ENCODE peak calls at places on chromosomes 4 and X, in four cellular contexts. T, S, O and H are unnamed samples.

GRCh38 chrX:43349363-43349762 is 306.7 kb upstream of the MAOA start:
- DNase-seq in T (no peak), S (peak; percentile 4), O (peak; percentile 51), H (no peak)

GRCh38 chr4:28075557-28075956 is 1214.9 kb downstream of the STIM2 start:
- DNase-seq in T (no peak), O (no peak), S (no peak), H (no peak)

GRCh38 chrX:78106651-78106986 is 2.6 kb downstream of the PGK1 start:
- DNase-seq in S (no peak), O (no peak), T (no peak), H (no peak)

GRCh38 chr4:25872851-25873631 is 10.3 kb upstream of the SEL1L3 start:
- DNase-seq in O (no peak), T (no peak), S (no peak), H (no peak)

GRCh38 chr4:164613761-164614277 is 140.1 kb upstream of the SMIM31 start:
- DNase-seq in O (no peak), S (no peak), T (peak; percentile 46), H (no peak)

GRCh38 chr4:2940267-2941137 is 22.7 kb downstream of the NOP14 start:
- DNase-seq in T (no peak), O (no peak), S (no peak), H (no peak)

GRCh38 chr4:1009647-1010521 is 1.5 kb upstream of the FGFRL1 start:
- DNase-seq in S (peak; percentile 54), O (peak; percentile 79), T (peak; percentile 23), H (no peak)

GRCh38 chr4:80005863-80006262 is 67.2 kb downstream of the ANTXR2 start:
- DNase-seq in T (peak; percentile 55), O (no peak), S (no peak), H (no peak)

GRCh38 chrX:9765737-9766098 is at the start of gene GPR143:
- DNase-seq in S (no peak), T (no peak), O (no peak), H (no peak)

GRCh38 chr4:81215219-81215892 is at the start of gene PRKG2:
- DNase-seq in O (no peak), T (peak; percentile 6), S (no peak), H (peak; percentile 50)

GRCh38 chr4:5718411-5718810 is 7.4 kb downstream of the EVC start:
- DNase-seq in S (no peak), T (no peak), O (no peak), H (no peak)

GRCh38 chrX:40327085-40327484 is 229.3 kb upstream of the BCOR start:
- DNase-seq in S (no peak), T (no peak), O (no peak), H (no peak)

GRCh38 chrX:135951291-135951690 is 22.5 kb downstream of the MMGT1 start:
- DNase-seq in O (no peak), T (no peak), S (no peak), H (no peak)

GRCh38 chrX:39460491-39460890 is 637.3 kb downstream of the BCOR start:
- DNase-seq in O (no peak), S (no peak), T (no peak), H (no peak)

GRCh38 chrX:134010690-134011089 is 25.3 kb upstream of the GPC3 start:
- DNase-seq in S (no peak), T (peak; percentile 24), O (no peak), H (no peak)

GRCh38 chrX:149314031-149314430 is 191.1 kb downstream of the IDS start:
- DNase-seq in O (no peak), S (no peak), T (peak; percentile 33), H (no peak)

GRCh38 chrX:128769511-128769910 is 717.3 kb upstream of the ACTRT1 start:
- DNase-seq in T (no peak), S (no peak), O (no peak), H (no peak)

GRCh38 chrX:128518508-128518907 is 466.3 kb upstream of the ACTRT1 start:
- DNase-seq in T (no peak), O (no peak), S (no peak), H (no peak)

GRCh38 chr4:161182913-161183312 is 980.9 kb downstream of the FSTL5 start:
- DNase-seq in O (no peak), S (no peak), T (no peak), H (no peak)

GRCh38 chrX:45850197-45850774 is 649.6 kb upstream of the DIPK2B start:
- DNase-seq in S (no peak), O (no peak), T (peak; percentile 35), H (no peak)

GRCh38 chrX:23331701-23332100 is 2.9 kb upstream of the PTCHD1 start:
- DNase-seq in T (no peak), S (no peak), O (no peak), H (no peak)

GRCh38 chr4:163395758-163396157 is 52.1 kb downstream of the NPY5R start:
- DNase-seq in O (no peak), T (no peak), S (no peak), H (no peak)

GRCh38 chrX:3046253-3046909 is 5.1 kb downstream of the ARSF start:
- DNase-seq in S (no peak), O (no peak), T (no peak), H (no peak)

GRCh38 chrX:139881572-139881971 is 51.3 kb downstream of the ATP11C start:
- DNase-seq in T (peak; percentile 71), O (no peak), S (no peak), H (no peak)

GRCh38 chrX:143853488-143853887 is 30.4 kb upstream of the UBE2NL start:
- DNase-seq in O (no peak), S (no peak), T (peak; percentile 15), H (no peak)

GRCh38 chr4:17241835-17242234 is 270.1 kb downstream of the QDPR start:
- DNase-seq in S (no peak), T (no peak), O (no peak), H (no peak)

GRCh38 chrX:108072746-108073145 is 18.6 kb downstream of the PSMD10 start:
- DNase-seq in S (no peak), O (no peak), T (peak; percentile 86), H (no peak)

GRCh38 chrX:42420431-42420830 is 357.5 kb downstream of the PPP1R2C start:
- DNase-seq in S (no peak), T (no peak), O (no peak), H (no peak)

GRCh38 chrX:69125094-69125493 is 40.2 kb downstream of the PJA1 start:
- DNase-seq in S (no peak), T (no peak), O (no peak), H (no peak)

GRCh38 chrX:106802388-106803275 is at the start of gene TBC1D8B:
- DNase-seq in S (peak; percentile 71), T (peak; percentile 92), O (peak; percentile 83), H (peak; percentile 30)

GRCh38 chrX:45714864-45715263 is 514.2 kb upstream of the DIPK2B start:
- DNase-seq in T (peak; percentile 81), S (no peak), O (no peak), H (no peak)

GRCh38 chrX:15299945-15300851 is 15.2 kb downstream of the ASB11 start:
- DNase-seq in T (peak; percentile 2), O (no peak), S (no peak), H (no peak)

GRCh38 chr4:25654971-25655963 is at the start of gene SLC34A2:
- DNase-seq in T (no peak), S (no peak), O (peak; percentile 33), H (no peak)

GRCh38 chr4:100290585-100290984 is 100.3 kb upstream of the DDIT4L start:
- DNase-seq in S (no peak), O (no peak), T (peak; percentile 50), H (no peak)

GRCh38 chr4:83504974-83505373 is 20.1 kb upstream of the ABRAXAS1 start:
- DNase-seq in T (no peak), O (no peak), S (no peak), H (no peak)

GRCh38 chr4:83504544-83504943 is 19.6 kb upstream of the ABRAXAS1 start:
- DNase-seq in S (no peak), T (no peak), O (no peak), H (no peak)

GRCh38 chr4:83516042-83516772 is 19.7 kb upstream of the GPAT3 start:
- DNase-seq in S (no peak), O (no peak), T (peak; percentile 91), H (no peak)

DNA sequence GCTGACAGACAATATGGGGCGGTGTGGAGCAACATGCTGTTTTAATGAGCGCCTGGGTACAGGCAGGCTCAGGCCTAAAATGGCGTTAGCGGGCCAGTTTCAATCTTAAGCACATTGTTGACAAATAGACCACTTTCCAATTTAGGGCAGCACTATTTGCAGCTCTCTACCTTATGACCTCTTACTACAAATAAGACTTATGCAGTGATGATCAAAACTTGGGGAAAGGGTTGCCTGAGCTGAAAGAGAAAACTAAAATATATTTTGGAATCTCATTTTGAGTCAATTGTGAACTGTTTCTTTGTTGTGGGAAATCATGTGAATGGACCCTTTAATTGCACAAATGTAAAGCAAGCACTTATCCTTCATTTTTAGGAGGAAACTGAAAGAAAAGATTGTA is 25.5 kb upstream of the GPAT3 start:
- DNase-seq in O (no peak), T (no peak), S (no peak), H (no peak)
- H3K27ac ChIP-seq in O (no peak overlapping the region), T (no peak overlapping the region), S (no peak overlapping the region), H (no peak overlapping the region)

GRCh38 chrX:46959101-46959500 is 46.9 kb downstream of the JADE3 start:
- DNase-seq in T (no peak), S (no peak), O (no peak), H (no peak)

GRCh38 chrX:46954716-46955115 is 42.5 kb downstream of the JADE3 start:
- DNase-seq in S (no peak), O (no peak), T (no peak), H (no peak)

GRCh38 chrX:46953137-46953527 is 40.9 kb downstream of the JADE3 start:
- DNase-seq in O (no peak), T (no peak), S (no peak), H (no peak)

GRCh38 chrX:46957299-46957698 is 45.1 kb downstream of the JADE3 start:
- DNase-seq in T (no peak), S (peak; percentile 10), O (no peak), H (no peak)

GRCh38 chrX:46953597-46953996 is 41.4 kb downstream of the JADE3 start:
- DNase-seq in T (no peak), O (no peak), S (no peak), H (no peak)
- H3K27ac ChIP-seq in T (no peak overlapping the region), O (no peak overlapping the region), S (no peak overlapping the region), H (no peak overlapping the region)

DNA sequence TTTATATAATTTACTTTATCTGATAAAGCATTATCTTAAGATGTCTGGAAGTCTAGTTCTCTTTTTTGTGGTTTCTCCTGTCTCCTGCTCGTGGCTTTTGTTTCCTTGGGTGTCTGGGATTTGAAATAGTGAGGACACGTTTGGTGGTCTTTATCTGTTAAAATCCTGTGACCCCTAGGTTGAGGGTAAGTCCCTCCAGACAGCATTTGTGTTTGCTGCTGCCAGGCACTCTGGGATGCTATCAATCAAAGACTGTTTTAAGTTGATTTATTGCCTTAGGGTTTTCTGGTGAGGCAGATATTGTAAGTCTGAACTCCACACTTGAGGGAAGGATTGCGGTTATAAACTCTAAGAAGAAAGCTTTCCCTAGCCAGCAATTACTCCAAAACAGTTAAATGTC is 207.9 kb downstream of the PRDM5 start:
- DNase-seq in T (peak; percentile 55), O (no peak), S (no peak), H (no peak)
- H3K27ac ChIP-seq in T (no peak overlapping the region), O (no peak overlapping the region), S (no peak overlapping the region), H (no peak overlapping the region)

GRCh38 chr4:21457086-21457840 is 491.3 kb downstream of the KCNIP4 start:
- DNase-seq in O (no peak), S (no peak), T (no peak), H (no peak)
- H3K27ac ChIP-seq in O (no peak overlapping the region), S (no peak overlapping the region), T (no peak overlapping the region), H (no peak overlapping the region)